ENCODE peak calls at places on chromosomes 13 and 19, in four cellular contexts. One of them, this sample, is unnamed. For H3K4me1, the result is how much of the 10 kb centered on the place peaks cover.

GRCh38 chr13:41462427-41462826 is 5.1 kb downstream of the RGCC start:
- DNase-seq in K562: no peak
- DNase-seq in GM23338: no peak
- DNase-seq in fibroblast of lung: no peak
- DNase-seq in this sample: no peak

GRCh38 chr13:79724348-79725103 is 243.6 kb downstream of the NDFIP2 start:
- DNase-seq in fibroblast of lung: peak
- DNase-seq in GM23338: no peak
- DNase-seq in K562: no peak
- DNase-seq in this sample: peak

GRCh38 chr19:39432677-39433025 is 3.1 kb downstream of the RPS16 start:
- DNase-seq in GM23338: no peak
- DNase-seq in fibroblast of lung: no peak
- DNase-seq in K562: no peak
- DNase-seq in this sample: no peak

GRCh38 chr13:66835040-66835628 is 395.0 kb downstream of the PCDH9 start:
- DNase-seq in K562: no peak
- DNase-seq in GM23338: no peak
- DNase-seq in fibroblast of lung: peak
- DNase-seq in this sample: peak

GRCh38 chr13:113805431-113806103 is 46.5 kb downstream of the TMEM255B start:
- DNase-seq in GM23338: no peak
- DNase-seq in fibroblast of lung: no peak
- DNase-seq in K562: no peak
- DNase-seq in this sample: no peak

GRCh38 chr19:23799321-23799720 is 40.6 kb upstream of the ZNF681 start:
- DNase-seq in GM23338: no peak
- DNase-seq in K562: no peak
- DNase-seq in fibroblast of lung: no peak
- DNase-seq in this sample: no peak

GRCh38 chr13:52128714-52129700 is at the start of gene NEK5:
- DNase-seq in GM23338: peak
- DNase-seq in K562: peak
- DNase-seq in fibroblast of lung: peak
- DNase-seq in this sample: peak

GRCh38 chr13:46839399-46839798 is 42.4 kb upstream of the ESD start:
- DNase-seq in fibroblast of lung: peak
- DNase-seq in GM23338: no peak
- DNase-seq in K562: no peak
- DNase-seq in this sample: no peak

GRCh38 chr19:18464646-18465045 is 26.7 kb upstream of the ISYNA1 start:
- DNase-seq in GM23338: no peak
- DNase-seq in K562: no peak
- DNase-seq in fibroblast of lung: peak
- DNase-seq in this sample: peak

GRCh38 chr13:50127017-50127725 is 111.9 kb downstream of the KCNRG start:
- DNase-seq in GM23338: peak
- DNase-seq in fibroblast of lung: peak
- DNase-seq in K562: no peak
- DNase-seq in this sample: peak

GRCh38 chr19:48297975-48298374 is 27.4 kb upstream of the EMP3 start:
- DNase-seq in K562: no peak
- DNase-seq in GM23338: no peak
- DNase-seq in fibroblast of lung: no peak
- DNase-seq in this sample: no peak

GRCh38 chr19:7010722-7011593 is 10.3 kb downstream of the MBD3L2B start:
- DNase-seq in GM23338: no peak
- DNase-seq in fibroblast of lung: no peak
- DNase-seq in K562: no peak
- DNase-seq in this sample: no peak

GRCh38 chr13:31885994-31886393 is 145.6 kb upstream of the FRY start:
- DNase-seq in fibroblast of lung: peak
- DNase-seq in GM23338: no peak
- DNase-seq in K562: no peak
- DNase-seq in this sample: no peak

GRCh38 chr13:81184556-81185265 is 843.8 kb upstream of the SPRY2 start:
- DNase-seq in GM23338: no peak
- DNase-seq in K562: no peak
- DNase-seq in fibroblast of lung: peak
- DNase-seq in this sample: no peak

GRCh38 chr19:1503089-1503924 is 9.5 kb downstream of the ADAMTSL5 start:
- DNase-seq in K562: peak
- DNase-seq in GM23338: peak
- DNase-seq in fibroblast of lung: no peak
- DNase-seq in this sample: peak

GRCh38 chr19:58398545-58398944 is 3.1 kb downstream of the RNF225 start:
- DNase-seq in K562: no peak
- DNase-seq in fibroblast of lung: no peak
- DNase-seq in GM23338: no peak
- DNase-seq in this sample: no peak

GRCh38 chr13:112178769-112179168 is 111.8 kb downstream of the SOX1 start:
- DNase-seq in GM23338: no peak
- DNase-seq in fibroblast of lung: no peak
- DNase-seq in K562: no peak
- DNase-seq in this sample: no peak

GRCh38 chr13:60509601-60510386 is 112.8 kb downstream of the TDRD3 start:
- DNase-seq in fibroblast of lung: peak
- DNase-seq in GM23338: no peak
- DNase-seq in K562: no peak
- DNase-seq in this sample: no peak

GRCh38 chr13:101520672-101521071 is 68.2 kb downstream of the ITGBL1 start:
- DNase-seq in fibroblast of lung: peak
- DNase-seq in GM23338: no peak
- DNase-seq in K562: no peak
- DNase-seq in this sample: no peak

GRCh38 chr19:38421856-38422255 is 4.2 kb downstream of the RASGRP4 start:
- DNase-seq in GM23338: no peak
- DNase-seq in K562: no peak
- DNase-seq in fibroblast of lung: no peak
- DNase-seq in this sample: no peak

GRCh38 chr19:54373781-54374266 is 9.1 kb upstream of the LAIR1 start:
- DNase-seq in K562: no peak
- DNase-seq in fibroblast of lung: no peak
- DNase-seq in GM23338: no peak
- DNase-seq in this sample: no peak

GRCh38 chr19:2602391-2603181 is 99.9 kb downstream of the GNG7 start:
- DNase-seq in K562: no peak
- DNase-seq in fibroblast of lung: peak
- DNase-seq in GM23338: peak
- DNase-seq in this sample: peak

GRCh38 chr19:49749771-49750170 is 13.3 kb downstream of the TSKS start:
- DNase-seq in K562: no peak
- DNase-seq in fibroblast of lung: peak
- DNase-seq in GM23338: no peak
- DNase-seq in this sample: no peak

GRCh38 chr13:32537580-32538233 is 888 bp downstream of the N4BP2L2 start:
- DNase-seq in fibroblast of lung: peak
- DNase-seq in GM23338: peak
- DNase-seq in K562: peak
- DNase-seq in this sample: peak

GRCh38 chr13:44271031-44271433 is 102.6 kb upstream of the SERP2 start:
- DNase-seq in GM23338: no peak
- DNase-seq in K562: no peak
- DNase-seq in fibroblast of lung: peak
- DNase-seq in this sample: peak

GRCh38 chr13:75764251-75764650 is 128.1 kb downstream of the LMO7 start:
- DNase-seq in fibroblast of lung: no peak
- DNase-seq in K562: no peak
- DNase-seq in GM23338: no peak
- DNase-seq in this sample: no peak

GRCh38 chr13:41018583-41018909 is 570 bp downstream of the ELF1 start:
- DNase-seq in GM23338: no peak
- DNase-seq in K562: no peak
- DNase-seq in fibroblast of lung: no peak
- DNase-seq in this sample: no peak

GRCh38 chr13:57557979-57558529 is 73.5 kb upstream of the PCDH17 start:
- DNase-seq in K562: no peak
- DNase-seq in GM23338: peak
- DNase-seq in fibroblast of lung: peak
- DNase-seq in this sample: peak

GRCh38 chr19:28609944-28610343 is 603.0 kb downstream of the UQCRFS1 start:
- DNase-seq in K562: no peak
- DNase-seq in fibroblast of lung: no peak
- DNase-seq in GM23338: no peak
- DNase-seq in this sample: no peak

GRCh38 chr19:33486936-33487793 is 34.4 kb downstream of the PEPD start:
- DNase-seq in fibroblast of lung: no peak
- DNase-seq in GM23338: no peak
- DNase-seq in K562: no peak
- DNase-seq in this sample: no peak

GRCh38 chr19:35944553-35944952 is 8.4 kb downstream of the LRFN3 start:
- DNase-seq in fibroblast of lung: no peak
- DNase-seq in K562: peak
- DNase-seq in GM23338: no peak
- DNase-seq in this sample: no peak

GRCh38 chr19:35940078-35940775 is 4.1 kb downstream of the LRFN3 start:
- DNase-seq in GM23338: no peak
- DNase-seq in fibroblast of lung: no peak
- DNase-seq in K562: no peak
- DNase-seq in this sample: no peak

GRCh38 chr19:35940839-35941238 is 4.7 kb downstream of the LRFN3 start:
- DNase-seq in fibroblast of lung: no peak
- DNase-seq in K562: no peak
- DNase-seq in GM23338: no peak
- DNase-seq in this sample: no peak

GRCh38 chr19:35943542-35944301 is 7.5 kb downstream of the LRFN3 start:
- DNase-seq in GM23338: no peak
- DNase-seq in fibroblast of lung: no peak
- DNase-seq in K562: no peak
- DNase-seq in this sample: no peak

GRCh38 chr19:35942235-35942634 is 6.1 kb downstream of the LRFN3 start:
- DNase-seq in GM23338: no peak
- DNase-seq in K562: no peak
- DNase-seq in fibroblast of lung: no peak
- DNase-seq in this sample: no peak
- TF ChIP-seq CTCF in GM23338: no peak
- TF ChIP-seq CTCF in K562: no peak
- TF ChIP-seq CTCF in fibroblast of lung: no peak
- TF ChIP-seq CTCF in this sample: no peak

DNA sequence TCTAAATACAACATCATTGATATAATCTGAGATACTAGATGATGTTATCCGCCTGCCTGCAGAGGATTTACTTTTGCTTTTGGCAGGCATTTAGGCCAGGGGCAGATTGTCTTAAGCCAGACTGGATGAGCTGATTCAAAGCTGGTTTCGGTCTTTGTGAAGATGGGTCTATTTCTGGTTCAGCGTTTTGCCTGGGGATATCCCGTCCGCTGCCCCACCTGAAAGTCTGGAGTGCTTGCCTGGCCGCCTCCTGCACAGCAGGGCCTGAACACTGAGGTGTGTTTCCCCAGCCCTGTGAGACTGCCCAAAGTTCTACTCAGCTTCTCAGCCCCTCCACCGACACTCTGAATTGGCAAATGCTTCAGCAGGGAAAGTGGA is 149.7 kb downstream of the KATNAL1 start:
- DNase-seq in fibroblast of lung: no peak
- DNase-seq in GM23338: no peak
- DNase-seq in K562: no peak
- DNase-seq in this sample: no peak
- H3K4me1 ChIP-seq in fibroblast of lung: under half
- H3K4me1 ChIP-seq in GM23338: under half
- H3K4me1 ChIP-seq in K562: under half
- H3K4me1 ChIP-seq in this sample: under half

GRCh38 chr13:48398450-48399095 is 14.3 kb downstream of the LPAR6 start:
- DNase-seq in K562: no peak
- DNase-seq in fibroblast of lung: peak
- DNase-seq in GM23338: no peak
- DNase-seq in this sample: no peak
- H3K4me2 ChIP-seq in K562: no peak
- H3K4me2 ChIP-seq in fibroblast of lung: no peak
- H3K4me2 ChIP-seq in GM23338: no peak
- H3K4me2 ChIP-seq in this sample: no peak

GRCh38 chr13:99617474-99618255 is 116.4 kb downstream of the TM9SF2 start:
- DNase-seq in K562: peak
- DNase-seq in fibroblast of lung: peak
- DNase-seq in GM23338: peak
- DNase-seq in this sample: peak
- TF ChIP-seq CTCF in K562: peak
- TF ChIP-seq CTCF in fibroblast of lung: peak
- TF ChIP-seq CTCF in GM23338: peak
- TF ChIP-seq CTCF in this sample: peak

DNA sequence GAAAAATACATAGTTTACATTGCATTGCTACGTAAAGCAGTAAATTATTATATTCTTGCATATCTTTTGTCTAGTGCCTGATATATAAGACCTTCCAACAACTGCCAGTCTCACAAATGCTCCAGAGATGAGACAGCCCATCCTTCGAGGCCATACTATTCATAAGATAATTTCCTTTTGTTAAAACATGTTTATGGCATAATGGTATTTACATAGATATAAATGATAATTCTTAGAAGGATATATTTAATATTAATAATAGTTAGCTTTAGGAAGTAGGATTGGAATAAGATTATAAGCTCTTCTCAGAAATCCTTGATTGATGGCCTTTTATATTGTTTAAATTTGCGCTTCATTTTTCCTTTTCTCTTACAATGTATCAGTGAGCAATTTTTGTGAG is 1410.1 kb upstream of the MIR17HG start:
- DNase-seq in fibroblast of lung: no peak
- DNase-seq in GM23338: no peak
- DNase-seq in K562: no peak
- DNase-seq in this sample: no peak
- H3K4me1 ChIP-seq in fibroblast of lung: under half
- H3K4me1 ChIP-seq in GM23338: under half
- H3K4me1 ChIP-seq in K562: under half
- H3K4me1 ChIP-seq in this sample: under half